ENCODE peak calls at places on chromosome 2, in ten cellular contexts. L is SK-N-SH, E is cardiac muscle cell, C is left ventricle myocardium inferior, H is ovary, X is sigmoid colon, K is transverse colon, J is stomach, N is psoas muscle, T is breast epithelium. G is an unnamed sample. For H3K4me1, the result is how much of the 10 kb centered on the place peaks cover.

GRCh38 chr2:239674101-239674980 is 273.5 kb upstream of the HDAC4 start:
- DNase-seq in L (no peak), E (no peak), C (no peak), H (no peak), X (no peak), K (no peak), J (no peak), N (no peak), T (no peak), G (no peak)

GRCh38 chr2:64463784-64464183 is 9.8 kb downstream of the LGALSL start:
- DNase-seq in L (no peak), E (peak), C (no peak), H (peak), X (no peak), K (no peak), J (no peak), N (peak), T (no peak), G (no peak)

GRCh38 chr2:5070257-5070656 is 621.9 kb upstream of the SOX11 start:
- DNase-seq in L (no peak), E (no peak), C (no peak), H (no peak), X (no peak), K (no peak), J (no peak), N (no peak), T (no peak), G (no peak)

GRCh38 chr2:68282814-68283812 is 30.8 kb upstream of the PPP3R1 start:
- DNase-seq in L (peak), E (peak), C (no peak), H (no peak), X (no peak), K (no peak), J (no peak), N (no peak), T (no peak), G (no peak)

GRCh38 chr2:128369126-128369555 is 50.5 kb upstream of the HS6ST1 start:
- DNase-seq in L (no peak), E (no peak), C (no peak), H (peak), X (peak), K (no peak), J (no peak), N (no peak), T (no peak), G (no peak)

GRCh38 chr2:157996799-157997198 is 104.9 kb upstream of the UPP2 start:
- DNase-seq in L (no peak), E (no peak), C (no peak), H (no peak), X (no peak), K (no peak), J (no peak), N (no peak), T (no peak), G (no peak)

GRCh38 chr2:100242891-100243670 is 79.2 kb downstream of the LONRF2 start:
- DNase-seq in L (peak), E (peak), C (peak), H (peak), X (peak), K (peak), J (peak), N (peak), T (peak), G (peak)

GRCh38 chr2:239587836-239588235 is 187.0 kb upstream of the HDAC4 start:
- DNase-seq in L (no peak), E (no peak), C (peak), H (peak), X (peak), K (no peak), J (no peak), N (no peak), T (no peak), G (no peak)

GRCh38 chr2:233814063-233814435 is 35.9 kb downstream of the MROH2A start:
- DNase-seq in L (no peak), E (peak), C (no peak), H (no peak), X (peak), K (no peak), J (no peak), N (no peak), T (no peak), G (no peak)

GRCh38 chr2:112995346-112995920 is 9.8 kb upstream of the IL36A start:
- DNase-seq in L (no peak), E (no peak), C (no peak), H (no peak), X (no peak), K (no peak), J (no peak), N (no peak), T (no peak), G (no peak)

GRCh38 chr2:236123716-236124115 is 44.5 kb downstream of the GBX2 start:
- DNase-seq in L (no peak), E (no peak), C (no peak), H (no peak), X (no peak), K (no peak), J (no peak), N (no peak), T (no peak), G (no peak)

GRCh38 chr2:11661891-11662435 is 8.0 kb downstream of the NTSR2 start:
- DNase-seq in L (no peak), E (no peak), C (no peak), H (no peak), X (peak), K (no peak), J (no peak), N (no peak), T (no peak), G (no peak)

GRCh38 chr2:175158894-175159293 is 9.1 kb downstream of the ATF2 start:
- DNase-seq in L (no peak), E (no peak), C (no peak), H (no peak), X (no peak), K (no peak), J (no peak), N (no peak), T (no peak), G (no peak)

GRCh38 chr2:241218131-241219029 is 29.9 kb downstream of the ANO7 start:
- DNase-seq in L (peak), E (peak), C (peak), H (peak), X (no peak), K (peak), J (peak), N (peak), T (peak), G (peak)

GRCh38 chr2:181306785-181307184 is 150.4 kb upstream of the ITGA4 start:
- DNase-seq in L (no peak), E (no peak), C (no peak), H (no peak), X (no peak), K (no peak), J (no peak), N (no peak), T (no peak), G (no peak)

GRCh38 chr2:3196716-3197115 is 180.9 kb downstream of the EIPR1 start:
- DNase-seq in L (peak), E (no peak), C (no peak), H (no peak), X (peak), K (no peak), J (no peak), N (no peak), T (no peak), G (no peak)

GRCh38 chr2:217913415-217913814 is 89.4 kb downstream of the TNS1 start:
- DNase-seq in L (no peak), E (no peak), C (no peak), H (no peak), X (peak), K (no peak), J (no peak), N (no peak), T (no peak), G (no peak)

GRCh38 chr2:128594953-128595677 is 276.4 kb upstream of the HS6ST1 start:
- DNase-seq in L (no peak), E (no peak), C (no peak), H (no peak), X (peak), K (peak), J (peak), N (no peak), T (no peak), G (peak)

GRCh38 chr2:134284119-134284670 is 30.3 kb downstream of the MGAT5 start:
- DNase-seq in L (no peak), E (no peak), C (no peak), H (no peak), X (no peak), K (no peak), J (no peak), N (no peak), T (no peak), G (no peak)

DNA sequence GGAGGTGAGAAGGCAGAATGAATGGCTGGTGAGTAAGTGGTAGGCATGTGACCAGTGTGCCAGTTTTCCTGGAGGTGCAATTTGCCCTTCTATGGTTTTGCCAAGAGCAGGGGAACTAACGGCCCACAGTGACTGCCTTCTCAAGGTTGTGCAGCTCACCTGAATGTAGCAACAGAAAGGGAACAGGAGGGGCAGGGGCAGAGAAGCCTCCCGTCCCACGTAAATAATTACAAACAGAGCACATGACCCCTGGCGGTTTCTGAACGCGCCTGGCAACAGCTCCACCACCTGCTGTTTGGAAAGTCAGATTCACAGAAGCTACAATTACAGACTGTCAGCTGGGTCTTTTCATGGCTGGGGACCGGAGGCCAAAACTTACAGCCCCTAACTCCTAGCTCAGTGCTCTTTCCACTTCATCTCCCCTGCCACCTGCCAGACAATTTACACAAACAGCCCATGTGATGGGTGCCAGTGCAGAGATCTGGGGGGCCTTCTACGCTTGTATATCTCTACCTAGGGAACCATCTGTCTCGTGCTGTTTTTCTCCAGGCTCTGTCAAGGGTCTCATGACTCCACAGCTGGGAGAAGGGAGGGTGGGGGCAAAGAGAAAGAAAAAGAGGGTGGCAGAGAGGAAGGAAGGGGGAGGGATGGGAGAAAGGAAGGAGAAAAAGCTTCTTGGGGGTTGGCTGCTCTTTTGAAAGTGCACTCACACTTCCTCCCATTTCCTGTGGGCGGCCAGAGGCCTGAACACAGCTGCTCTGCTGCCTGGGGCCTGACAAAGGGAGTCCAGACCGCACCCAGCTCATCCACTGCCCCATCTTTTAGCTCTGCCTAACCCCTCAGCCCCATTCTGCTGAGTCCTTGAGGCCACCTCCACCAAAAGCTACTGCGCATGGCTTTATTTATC is 69.5 kb downstream of the POLR1A start:
- DNase-seq in L (peak), E (peak), C (peak), H (peak), X (peak), K (peak), J (peak), N (peak), T (peak), G (peak)
- H3K4me1 ChIP-seq in L (under half), E (under half), C (half or more), H (under half), X (under half), K (under half), J (under half), N (half or more), T (under half), G (under half)

DNA sequence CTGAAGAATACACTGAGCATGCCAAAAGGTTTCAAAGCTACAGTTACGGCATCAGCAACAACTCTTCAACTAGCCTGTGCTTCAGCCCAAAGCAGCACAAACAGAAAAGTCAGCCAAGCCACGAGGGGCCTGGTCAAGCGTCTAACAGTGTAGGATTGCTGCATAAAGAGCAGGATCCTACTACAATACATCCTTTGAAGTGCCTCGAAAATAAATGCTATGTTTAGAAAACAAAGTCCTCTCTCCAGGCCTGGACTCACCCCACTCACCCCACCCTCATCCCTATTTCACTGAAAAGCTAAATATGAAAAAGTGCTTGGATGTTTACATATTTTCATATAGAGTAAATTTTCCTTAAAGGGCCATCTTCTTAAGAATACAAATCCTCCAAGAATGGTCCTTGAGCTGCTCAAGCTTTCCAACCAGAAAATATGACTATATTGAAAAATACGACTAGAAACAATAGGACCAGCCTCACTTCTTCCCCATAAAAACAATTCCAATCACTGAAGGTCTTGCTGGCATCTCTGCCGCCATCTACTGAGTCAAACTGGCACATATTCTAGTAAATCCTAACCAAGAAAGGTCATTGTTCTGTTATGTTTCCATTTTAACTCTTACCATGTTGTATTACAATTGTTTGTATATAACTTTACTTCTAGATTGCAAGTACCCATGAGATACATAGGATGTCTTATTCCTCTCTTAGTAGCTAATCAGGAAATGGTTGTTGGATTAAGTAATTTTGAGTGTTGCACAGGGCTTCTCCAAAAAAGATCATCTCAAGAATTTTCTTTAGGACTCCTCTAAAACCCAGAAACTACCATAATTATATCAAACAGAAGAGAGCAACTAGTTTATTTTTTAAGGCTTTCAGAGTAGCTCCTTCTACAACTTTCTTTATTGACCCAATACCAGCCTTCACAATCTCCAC is 63.6 kb downstream of the CLHC1 start:
- DNase-seq in L (peak), E (peak), C (no peak), H (peak), X (peak), K (peak), J (peak), N (peak), T (peak), G (peak)
- H3K4me1 ChIP-seq in L (under half), E (under half), C (under half), H (under half), X (half or more), K (under half), J (under half), N (under half), T (under half), G (under half)

GRCh38 chr2:71716697-71717624 is 263.6 kb downstream of the DYSF start:
- DNase-seq in L (no peak), E (peak), C (peak), H (no peak), X (peak), K (peak), J (peak), N (peak), T (peak), G (peak)
- H3K4me1 ChIP-seq in L (under half), E (half or more), C (half or more), H (under half), X (under half), K (under half), J (under half), N (half or more), T (under half), G (under half)

GRCh38 chr2:109265953-109266352 is 136.9 kb downstream of the SH3RF3 start:
- DNase-seq in L (no peak), E (no peak), C (no peak), H (no peak), X (no peak), K (no peak), J (no peak), N (no peak), T (no peak), G (no peak)
- H3K4me1 ChIP-seq in L (under half), E (under half), C (half or more), H (under half), X (under half), K (under half), J (under half), N (under half), T (under half), G (under half)

DNA sequence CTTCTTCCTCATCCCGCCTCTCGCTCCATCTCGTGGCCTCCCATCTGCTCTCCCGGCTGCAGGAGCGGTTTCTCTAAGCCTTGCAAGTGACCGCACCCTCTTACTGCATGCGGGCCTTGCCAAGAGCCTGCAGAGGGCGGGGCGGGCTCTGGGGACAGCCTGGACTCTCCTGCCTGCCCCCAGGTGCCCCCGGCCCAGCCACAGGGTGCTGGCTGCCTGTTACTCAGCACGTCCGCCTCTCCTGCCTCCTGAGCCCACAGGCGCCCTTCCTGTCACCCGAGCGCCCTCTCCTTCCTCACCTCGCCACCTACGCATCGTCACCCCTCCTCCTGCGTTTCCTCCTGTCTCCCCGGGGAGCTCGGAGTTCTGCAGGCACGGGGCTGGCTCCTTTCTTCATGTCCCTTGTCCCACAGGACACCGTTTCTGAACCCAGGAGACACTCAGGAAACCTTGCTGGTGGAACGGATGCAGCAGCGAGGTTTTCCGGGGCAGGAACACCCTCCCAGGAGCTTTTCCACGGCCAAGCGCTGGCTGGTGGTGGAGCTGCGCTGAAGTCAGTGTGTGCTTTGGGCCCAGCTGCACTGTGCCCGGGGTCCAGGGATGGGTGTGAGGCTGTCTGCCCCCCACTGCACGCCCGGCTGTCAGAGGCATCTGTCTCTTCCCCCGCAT is 28.5 kb downstream of the HPCAL1 start:
- DNase-seq in L (no peak), E (peak), C (peak), H (no peak), X (no peak), K (peak), J (peak), N (peak), T (peak), G (peak)
- H3K4me1 ChIP-seq in L (half or more), E (under half), C (half or more), H (under half), X (under half), K (under half), J (under half), N (under half), T (under half), G (under half)

GRCh38 chr2:105765415-105766299 is 20.9 kb downstream of the NCK2 start:
- DNase-seq in L (no peak), E (no peak), C (no peak), H (no peak), X (no peak), K (no peak), J (no peak), N (no peak), T (no peak), G (no peak)
- H3K4me1 ChIP-seq in L (under half), E (under half), C (under half), H (under half), X (under half), K (under half), J (under half), N (under half), T (under half), G (under half)

GRCh38 chr2:74028290-74028689 is 43.6 kb downstream of the TET3 start:
- DNase-seq in L (no peak), E (no peak), C (no peak), H (no peak), X (no peak), K (no peak), J (no peak), N (no peak), T (no peak), G (no peak)
- H3K4me1 ChIP-seq in L (under half), E (under half), C (under half), H (under half), X (under half), K (under half), J (under half), N (under half), T (under half), G (under half)

GRCh38 chr2:152513029-152513428 is 178.1 kb downstream of the FMNL2 start:
- DNase-seq in L (no peak), E (no peak), C (no peak), H (no peak), X (no peak), K (no peak), J (no peak), N (no peak), T (no peak), G (no peak)

GRCh38 chr2:152509772-152510491 is 175.0 kb downstream of the FMNL2 start:
- DNase-seq in L (no peak), E (no peak), C (no peak), H (no peak), X (no peak), K (no peak), J (no peak), N (no peak), T (no peak), G (no peak)

GRCh38 chr2:152511981-152512380 is 177.0 kb downstream of the FMNL2 start:
- DNase-seq in L (no peak), E (no peak), C (no peak), H (no peak), X (no peak), K (no peak), J (no peak), N (no peak), T (no peak), G (no peak)

GRCh38 chr2:152508446-152508845 is 173.5 kb downstream of the FMNL2 start:
- DNase-seq in L (no peak), E (peak), C (no peak), H (no peak), X (no peak), K (no peak), J (no peak), N (no peak), T (no peak), G (no peak)

DNA sequence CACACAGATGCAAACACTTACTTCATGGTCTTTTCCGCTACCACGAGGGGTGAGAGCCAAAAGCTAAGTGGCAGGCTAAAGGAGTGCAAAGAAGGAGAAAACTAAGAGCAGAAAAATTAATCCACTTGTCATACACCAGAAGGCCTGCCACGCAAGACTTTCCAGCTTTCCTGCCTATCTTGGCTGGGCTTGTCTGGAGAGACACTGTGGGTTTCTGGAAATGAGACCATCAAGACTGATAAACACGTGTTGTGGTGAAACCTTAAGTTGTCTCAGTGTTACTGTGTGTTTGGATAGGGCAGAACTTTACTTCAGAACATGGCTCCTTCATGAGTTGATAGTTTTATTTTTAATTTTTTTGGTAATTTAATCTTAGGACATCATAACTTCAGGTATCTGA is 175.7 kb downstream of the FMNL2 start:
- DNase-seq in L (no peak), E (no peak), C (no peak), H (no peak), X (no peak), K (no peak), J (no peak), N (no peak), T (no peak), G (no peak)
- H3K4me1 ChIP-seq in L (under half), E (under half), C (under half), H (under half), X (under half), K (under half), J (under half), N (under half), T (under half), G (under half)

GRCh38 chr2:232549655-232550350 is 554 bp downstream of the TIGD1 start:
- DNase-seq in L (no peak), E (no peak), C (no peak), H (no peak), X (no peak), K (no peak), J (no peak), N (no peak), T (no peak), G (no peak)
- H3K4me1 ChIP-seq in L (under half), E (under half), C (half or more), H (under half), X (under half), K (under half), J (under half), N (under half), T (under half), G (under half)